ENCODE peak calls at places on chromosomes 11 and 22, in seven cellular contexts. B is activated CD8-positive, alpha-beta memory T cell treated with anti-CD3 and anti-CD28 coated beads for 1 hour; K is dorsolateral prefrontal cortex; H is heart left ventricle; Z is hypothalamus; Q is activated CD4-positive, alpha-beta T cell treated with anti-CD3 and anti-CD28 coated beads for 24 hours; J is GM13977. P is an unnamed sample.

GRCh38 chr11:71449596-71449995 is 1.4 kb upstream of the DHCR7 start:
- DNase-seq in B (no peak), K (no peak), H (no peak), Z (no peak), Q (no peak), J (no peak), P (no peak)

GRCh38 chr11:94120946-94121345 is 7.7 kb upstream of the PANX1 start:
- DNase-seq in B (no peak), K (no peak), H (no peak), Z (no peak), Q (no peak), J (no peak), P (no peak)

GRCh38 chr11:11416502-11416901 is 63.5 kb upstream of the CSNK2A3 start:
- DNase-seq in B (no peak), K (peak; percentile 46), H (peak; percentile 32), Z (no peak), Q (no peak), J (no peak), P (no peak)

GRCh38 chr22:44024288-44024908 is at the start of gene PARVB:
- DNase-seq in B (no peak), K (no peak), H (peak; percentile 46), Z (no peak), Q (no peak), J (peak; percentile 55), P (peak; percentile 55)

GRCh38 chr11:70786021-70786665 is 387.8 kb downstream of the CTTN start:
- DNase-seq in B (no peak), K (no peak), H (no peak), Z (no peak), Q (no peak), J (no peak), P (no peak)

GRCh38 chr11:71302534-71302909 is 50.1 kb upstream of the SHANK2 start:
- DNase-seq in B (no peak), K (no peak), H (no peak), Z (no peak), Q (no peak), J (no peak), P (no peak)

GRCh38 chr11:110774138-110775014 is 62.1 kb upstream of the ARHGAP20 start:
- DNase-seq in B (no peak), K (no peak), H (no peak), Z (no peak), Q (no peak), J (no peak), P (no peak)

GRCh38 chr22:37088108-37088605 is 21.4 kb downstream of the TMPRSS6 start:
- DNase-seq in B (no peak), K (no peak), H (no peak), Z (no peak), Q (no peak), J (no peak), P (no peak)

GRCh38 chr11:2382129-2382517 is 5.0 kb downstream of the CD81 start:
- DNase-seq in B (no peak), K (no peak), H (no peak), Z (no peak), Q (no peak), J (no peak), P (no peak)

GRCh38 chr11:69398529-69399492 is 82.7 kb upstream of the LINC01488 start:
- DNase-seq in B (no peak), K (no peak), H (no peak), Z (no peak), Q (no peak), J (no peak), P (no peak)

GRCh38 chr11:62842171-62842717 is 2.9 kb upstream of the WDR74 start:
- DNase-seq in B (no peak), K (no peak), H (peak; percentile 36), Z (peak; percentile 16), Q (no peak), J (no peak), P (peak; percentile 27)

GRCh38 chr11:71173709-71174108 is 78.7 kb downstream of the SHANK2 start:
- DNase-seq in B (no peak), K (no peak), H (no peak), Z (no peak), Q (no peak), J (no peak), P (no peak)

GRCh38 chr11:110179064-110179463 is 85.9 kb downstream of the ZC3H12C start:
- DNase-seq in B (no peak), K (no peak), H (no peak), Z (no peak), Q (no peak), J (no peak), P (no peak)

GRCh38 chr11:1471736-1472135 is 14.8 kb downstream of the MOB2 start:
- DNase-seq in B (no peak), K (no peak), H (no peak), Z (no peak), Q (no peak), J (no peak), P (peak; percentile 11)

GRCh38 chr22:35725521-35725920 is 7.8 kb downstream of the APOL5 start:
- DNase-seq in B (no peak), K (no peak), H (no peak), Z (no peak), Q (no peak), J (no peak), P (no peak)

GRCh38 chr11:10857604-10858504 is at the start of gene ZBED5:
- DNase-seq in B (peak; percentile 84), K (peak; percentile 99), H (peak; percentile 97), Z (peak; percentile 97), Q (peak; percentile 91), J (peak; percentile 89), P (peak; percentile 97)

GRCh38 chr11:45930031-45930794 is 7.8 kb downstream of the LARGE2 start:
- DNase-seq in B (no peak), K (no peak), H (peak; percentile 42), Z (peak; percentile 34), Q (no peak), J (peak; percentile 93), P (peak; percentile 62)

GRCh38 chr11:8739309-8739793 is 56.8 kb downstream of the RPL27A start:
- DNase-seq in B (no peak), K (no peak), H (no peak), Z (no peak), Q (no peak), J (no peak), P (no peak)